ENCODE peak calls at places on chromosomes 5 and 9, in five cellular contexts. N, D, H, F and U are unnamed samples.

GRCh38 chr9:33170464-33171156 is 3.5 kb upstream of the B4GALT1 start:
- DNase-seq in N (peak; percentile 54), D (peak; percentile 78), H (no peak), F (peak; percentile 58), U (peak; percentile 53)

GRCh38 chr9:35844628-35845301 is 15.7 kb downstream of the TMEM8B start:
- DNase-seq in N (peak; percentile 90), D (peak; percentile 70), H (no peak), F (no peak), U (peak; percentile 92)

GRCh38 chr9:117703538-117703937 is 665 bp upstream of the TLR4 start:
- DNase-seq in N (peak; percentile 52), D (no peak), H (no peak), F (no peak), U (peak; percentile 55)

GRCh38 chr9:91945277-91946074 is 4.6 kb downstream of the ROR2 start:
- DNase-seq in N (no peak), D (no peak), H (no peak), F (no peak), U (no peak)

GRCh38 chr5:157839157-157839795 is 19.7 kb downstream of the CLINT1 start:
- DNase-seq in N (no peak), D (no peak), H (no peak), F (no peak), U (no peak)

GRCh38 chr5:143582869-143583268 is 179.4 kb upstream of the NR3C1 start:
- DNase-seq in N (peak; percentile 23), D (no peak), H (no peak), F (no peak), U (no peak)

GRCh38 chr5:166493627-166494026 is 1797.8 kb upstream of the WWC1 start:
- DNase-seq in N (no peak), D (no peak), H (no peak), F (no peak), U (peak; percentile 9)

GRCh38 chr9:126436545-126437269 is 110.1 kb downstream of the MVB12B start:
- DNase-seq in N (peak; percentile 59), D (no peak), H (no peak), F (no peak), U (peak; percentile 67)

GRCh38 chr5:40679998-40680681 is 425 bp downstream of the PTGER4 start:
- DNase-seq in N (no peak), D (no peak), H (no peak), F (peak; percentile 32), U (no peak)

GRCh38 chr9:96201140-96201539 is 100.8 kb downstream of the HSD17B3 start:
- DNase-seq in N (no peak), D (no peak), H (no peak), F (no peak), U (no peak)

GRCh38 chr5:108381955-108382783 is at the start of gene FBXL17:
- DNase-seq in N (peak; percentile 95), D (peak; percentile 98), H (peak; percentile 92), F (peak; percentile 93), U (peak; percentile 93)

GRCh38 chr9:93684161-93684765 is 107.9 kb downstream of the PHF2 start:
- DNase-seq in N (no peak), D (no peak), H (no peak), F (no peak), U (no peak)

GRCh38 chr9:103552712-103553111 is 541.4 kb upstream of the SMC2 start:
- DNase-seq in N (no peak), D (no peak), H (no peak), F (no peak), U (no peak)

GRCh38 chr5:173671121-173671949 is 54.9 kb upstream of the BOD1 start:
- DNase-seq in N (no peak), D (peak; percentile 97), H (peak; percentile 45), F (no peak), U (peak; percentile 26)

GRCh38 chr5:133827001-133827400 is 141.4 kb downstream of the C5orf15 start:
- DNase-seq in N (no peak), D (no peak), H (no peak), F (no peak), U (no peak)

GRCh38 chr9:113492343-113493079 is 29.0 kb downstream of the RGS3 start:
- DNase-seq in N (peak; percentile 68), D (no peak), H (no peak), F (no peak), U (no peak)

GRCh38 chr5:180179399-180180197 is 29.4 kb downstream of the RASGEF1C start:
- DNase-seq in N (no peak), D (no peak), H (no peak), F (no peak), U (no peak)

GRCh38 chr5:150789943-150790611 is 11.5 kb downstream of the SMIM3 start:
- DNase-seq in N (peak; percentile 99), D (peak; percentile 87), H (no peak), F (peak; percentile 84), U (peak; percentile 99)

GRCh38 chr5:44871401-44871800 is 62.7 kb downstream of the MRPS30 start:
- DNase-seq in N (no peak), D (no peak), H (no peak), F (no peak), U (no peak)

GRCh38 chr9:94173632-94174031 is 85.5 kb upstream of the ZNF169 start:
- DNase-seq in N (no peak), D (no peak), H (no peak), F (peak; percentile 61), U (no peak)

GRCh38 chr5:123359454-123359853 is 63.7 kb downstream of the CEP120 start:
- DNase-seq in N (no peak), D (no peak), H (no peak), F (no peak), U (no peak)

GRCh38 chr5:178320281-178320855 is 87.8 kb upstream of the PHYKPL start:
- DNase-seq in N (peak; percentile 44), D (no peak), H (no peak), F (no peak), U (no peak)

GRCh38 chr9:85421641-85422040 is 320.1 kb downstream of the AGTPBP1 start:
- DNase-seq in N (no peak), D (no peak), H (no peak), F (no peak), U (no peak)

GRCh38 chr5:177514541-177514940 is 2.2 kb downstream of the DDX41 start:
- DNase-seq in N (no peak), D (no peak), H (no peak), F (no peak), U (no peak)

GRCh38 chr9:1366300-1366699 is 316.1 kb downstream of the DMRT2 start:
- DNase-seq in N (no peak), D (no peak), H (no peak), F (no peak), U (no peak)

GRCh38 chr5:154858972-154859950 is 834 bp downstream of the CNOT8 start:
- DNase-seq in N (no peak), D (no peak), H (no peak), F (no peak), U (no peak)

GRCh38 chr9:137114613-137115393 is at the start of gene DPP7:
- DNase-seq in N (peak; percentile 36), D (peak; percentile 59), H (peak; percentile 67), F (peak; percentile 75), U (peak; percentile 51)

GRCh38 chr5:672329-673139 is 20.6 kb downstream of the TPPP start:
- DNase-seq in N (peak; percentile 89), D (peak; percentile 39), H (peak; percentile 26), F (peak; percentile 64), U (peak; percentile 89)

GRCh38 chr5:122434120-122434519 is 122.1 kb downstream of the SNCAIP start:
- DNase-seq in N (no peak), D (no peak), H (no peak), F (no peak), U (no peak)

GRCh38 chr9:104927216-104927911 is 591 bp downstream of the ABCA1 start:
- DNase-seq in N (peak; percentile 44), D (peak; percentile 70), H (no peak), F (peak; percentile 20), U (peak; percentile 68)

GRCh38 chr5:136123236-136123768 is 9.3 kb upstream of the SMAD5 start:
- DNase-seq in N (peak; percentile 41), D (no peak), H (no peak), F (no peak), U (peak; percentile 1)

GRCh38 chr9:94945191-94946144 is 219.0 kb downstream of the AOPEP start:
- DNase-seq in N (peak; percentile 93), D (peak; percentile 52), H (no peak), F (no peak), U (peak; percentile 84)

GRCh38 chr9:131095666-131096489 is 453 bp upstream of the AIF1L start:
- DNase-seq in N (no peak), D (no peak), H (peak; percentile 22), F (peak; percentile 27), U (no peak)

GRCh38 chr9:126796758-126797157 is 8.1 kb upstream of the ZBTB43 start:
- DNase-seq in N (no peak), D (no peak), H (no peak), F (no peak), U (no peak)

GRCh38 chr9:118059520-118060278 is 355.5 kb downstream of the TLR4 start:
- DNase-seq in N (peak; percentile 23), D (no peak), H (no peak), F (no peak), U (peak; percentile 5)

GRCh38 chr5:75055727-75056144 is 3.4 kb upstream of the GCNT4 start:
- DNase-seq in N (no peak), D (no peak), H (no peak), F (no peak), U (no peak)

GRCh38 chr5:91381134-91381773 is 1.9 kb downstream of the ARRDC3 start:
- DNase-seq in N (no peak), D (no peak), H (no peak), F (no peak), U (no peak)

GRCh38 chr5:75837258-75837841 is 120.1 kb upstream of the POC5 start:
- DNase-seq in N (no peak), D (no peak), H (no peak), F (no peak), U (no peak)

GRCh38 chr5:36373527-36374086 is 71.9 kb upstream of the RANBP3L start:
- DNase-seq in N (peak; percentile 91), D (peak; percentile 71), H (no peak), F (no peak), U (peak; percentile 93)